ENCODE peak calls at places on chromosomes 16 and 17, in six cellular contexts. B is H9, H is mesenchymal stem cell, J is IMR-90, Y is trophoblast cell, L is H1. M is an unnamed sample.

GRCh38 chr16:1789643-1790045 is 3.9 kb downstream of the IGFALS start:
- DNase-seq in B (no peak), H (no peak), J (no peak), Y (no peak), L (no peak), M (no peak)

GRCh38 chr17:49932131-49932723 is 36.8 kb upstream of the DLX4 start:
- DNase-seq in B (no peak), H (no peak), J (no peak), Y (no peak), L (no peak), M (no peak)

GRCh38 chr17:17783121-17783824 is 53.5 kb downstream of the SREBF1 start:
- DNase-seq in B (peak), H (peak), J (no peak), Y (peak), L (peak), M (peak)

GRCh38 chr16:10971560-10971961 is 27.2 kb downstream of the CLEC16A start:
- DNase-seq in B (peak), H (peak), J (peak), Y (peak), L (no peak), M (peak)

GRCh38 chr16:86099326-86099725 is 200.4 kb downstream of the IRF8 start:
- DNase-seq in B (no peak), H (no peak), J (no peak), Y (no peak), L (no peak), M (no peak)

GRCh38 chr17:61017317-61018001 is 339.8 kb downstream of the BCAS3 start:
- DNase-seq in B (no peak), H (no peak), J (no peak), Y (no peak), L (no peak), M (no peak)

GRCh38 chr17:77163001-77163400 is 22.2 kb downstream of the SEC14L1 start:
- DNase-seq in B (no peak), H (no peak), J (peak), Y (no peak), L (no peak), M (no peak)

GRCh38 chr16:69105501-69106361 is at the start of gene HAS3:
- DNase-seq in B (peak), H (peak), J (peak), Y (peak), L (peak), M (peak)

GRCh38 chr16:30724641-30725464 is 23.4 kb upstream of the PHKG2 start:
- DNase-seq in B (no peak), H (no peak), J (no peak), Y (peak), L (no peak), M (no peak)

GRCh38 chr17:73592531-73592961 is 51.7 kb downstream of the SDK2 start:
- DNase-seq in B (no peak), H (no peak), J (no peak), Y (no peak), L (no peak), M (no peak)

GRCh38 chr17:27473748-27474609 is 17.7 kb downstream of the KSR1 start:
- DNase-seq in B (no peak), H (peak), J (no peak), Y (no peak), L (no peak), M (no peak)

GRCh38 chr16:57508084-57508425 is 21.8 kb upstream of the DOK4 start:
- DNase-seq in B (no peak), H (no peak), J (no peak), Y (no peak), L (no peak), M (no peak)

GRCh38 chr17:40554646-40555295 is 10.5 kb downstream of the CCR7 start:
- DNase-seq in B (peak), H (no peak), J (no peak), Y (no peak), L (no peak), M (no peak)

GRCh38 chr17:49071106-49071505 is 61.5 kb upstream of the B4GALNT2 start:
- DNase-seq in B (no peak), H (peak), J (peak), Y (no peak), L (no peak), M (no peak)

GRCh38 chr16:12087901-12088364 is 111.4 kb downstream of the SNX29 start:
- DNase-seq in B (no peak), H (no peak), J (no peak), Y (no peak), L (no peak), M (no peak)

GRCh38 chr16:23469814-23470213 is 16.8 kb upstream of the COG7 start:
- DNase-seq in B (no peak), H (no peak), J (peak), Y (no peak), L (no peak), M (no peak)

GRCh38 chr17:63998050-63998720 is at the start of gene PRR29:
- DNase-seq in B (peak), H (peak), J (peak), Y (peak), L (peak), M (peak)

GRCh38 chr17:21171309-21171922 is 42.5 kb downstream of the TMEM11 start:
- DNase-seq in B (no peak), H (no peak), J (no peak), Y (no peak), L (no peak), M (no peak)

GRCh38 chr16:89409161-89409711 is 81.1 kb downstream of the ANKRD11 start:
- DNase-seq in B (no peak), H (peak), J (peak), Y (peak), L (no peak), M (no peak)

GRCh38 chr16:24543949-24544348 is 4.6 kb downstream of the RBBP6 start:
- DNase-seq in B (no peak), H (no peak), J (no peak), Y (no peak), L (no peak), M (no peak)

GRCh38 chr17:49031965-49032928 is 35.1 kb downstream of the IGF2BP1 start:
- DNase-seq in B (peak), H (peak), J (peak), Y (peak), L (peak), M (peak)

GRCh38 chr16:1770328-1771071 is 843 bp downstream of the NME3 start:
- DNase-seq in B (peak), H (peak), J (peak), Y (peak), L (peak), M (peak)

GRCh38 chr16:89972244-89973234 is 24.0 kb downstream of the DEF8 start:
- DNase-seq in B (peak), H (peak), J (peak), Y (peak), L (peak), M (peak)

GRCh38 chr17:31202968-31203367 is 94.1 kb downstream of the OMG start:
- DNase-seq in B (no peak), H (no peak), J (peak), Y (no peak), L (no peak), M (no peak)

GRCh38 chr17:60134396-60135159 is 15.2 kb upstream of the CA4 start:
- DNase-seq in B (no peak), H (peak), J (peak), Y (no peak), L (peak), M (no peak)

GRCh38 chr17:60743812-60744211 is 66.2 kb downstream of the BCAS3 start:
- DNase-seq in B (no peak), H (no peak), J (peak), Y (peak), L (no peak), M (no peak)

GRCh38 chr17:5430413-5430999 is 8.4 kb downstream of the C1QBP start:
- DNase-seq in B (no peak), H (no peak), J (no peak), Y (peak), L (no peak), M (no peak)

GRCh38 chr17:47736501-47737211 is 3.6 kb downstream of the TBX21 start:
- DNase-seq in B (peak), H (no peak), J (no peak), Y (no peak), L (peak), M (no peak)

GRCh38 chr16:86575754-86576557 is 2.4 kb upstream of the FOXL1 start:
- DNase-seq in B (peak), H (peak), J (peak), Y (no peak), L (peak), M (peak)

GRCh38 chr17:67310406-67310805 is 56.0 kb downstream of the PSMD12 start:
- DNase-seq in B (no peak), H (no peak), J (no peak), Y (no peak), L (no peak), M (no peak)

GRCh38 chr17:67312265-67312664 is 54.1 kb downstream of the PSMD12 start:
- DNase-seq in B (no peak), H (no peak), J (no peak), Y (no peak), L (no peak), M (no peak)

GRCh38 chr17:67311551-67311950 is 54.8 kb downstream of the PSMD12 start:
- DNase-seq in B (no peak), H (no peak), J (no peak), Y (no peak), L (no peak), M (no peak)

GRCh38 chr17:67316776-67317175 is 49.6 kb downstream of the PSMD12 start:
- DNase-seq in B (no peak), H (no peak), J (no peak), Y (no peak), L (no peak), M (no peak)

DNA sequence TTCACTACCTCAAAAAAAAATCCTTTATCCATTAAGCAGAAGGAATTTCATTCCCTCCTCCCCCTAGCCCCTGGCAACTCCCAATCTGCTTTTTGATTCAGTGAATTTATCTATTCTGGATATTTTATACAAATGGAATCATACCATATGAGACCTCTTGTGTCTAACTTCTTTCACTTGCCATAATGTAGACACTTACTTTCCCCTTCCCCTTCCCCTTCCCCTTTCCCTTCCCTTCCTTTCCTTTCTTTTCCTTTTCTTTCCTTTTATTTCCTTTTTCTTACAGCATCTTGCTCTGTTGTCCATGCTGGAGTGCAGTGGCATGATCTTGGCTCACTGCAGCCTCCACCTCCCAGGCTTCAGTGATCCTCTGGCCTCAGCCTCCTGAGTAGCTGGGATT is 50.5 kb downstream of the PSMD12 start:
- DNase-seq in B (no peak), H (no peak), J (no peak), Y (no peak), L (no peak), M (no peak)
- H3K14ac ChIP-seq in B (no peak), H (no peak), J (no peak), Y (no peak), L (no peak), M (no peak)

GRCh38 chr17:36204724-36205500 is 6.0 kb upstream of the CCL4L2 start:
- DNase-seq in B (no peak), H (no peak), J (no peak), Y (no peak), L (peak), M (no peak)
- H2AFZ ChIP-seq in B (no peak), H (no peak), J (no peak), Y (no peak), L (no peak), M (no peak)

GRCh38 chr16:71590584-71590983 is 13.7 kb upstream of the TAT start:
- DNase-seq in B (no peak), H (no peak), J (no peak), Y (no peak), L (no peak), M (no peak)
- H3K14ac ChIP-seq in B (no peak), H (no peak), J (no peak), Y (no peak), L (no peak), M (no peak)

DNA sequence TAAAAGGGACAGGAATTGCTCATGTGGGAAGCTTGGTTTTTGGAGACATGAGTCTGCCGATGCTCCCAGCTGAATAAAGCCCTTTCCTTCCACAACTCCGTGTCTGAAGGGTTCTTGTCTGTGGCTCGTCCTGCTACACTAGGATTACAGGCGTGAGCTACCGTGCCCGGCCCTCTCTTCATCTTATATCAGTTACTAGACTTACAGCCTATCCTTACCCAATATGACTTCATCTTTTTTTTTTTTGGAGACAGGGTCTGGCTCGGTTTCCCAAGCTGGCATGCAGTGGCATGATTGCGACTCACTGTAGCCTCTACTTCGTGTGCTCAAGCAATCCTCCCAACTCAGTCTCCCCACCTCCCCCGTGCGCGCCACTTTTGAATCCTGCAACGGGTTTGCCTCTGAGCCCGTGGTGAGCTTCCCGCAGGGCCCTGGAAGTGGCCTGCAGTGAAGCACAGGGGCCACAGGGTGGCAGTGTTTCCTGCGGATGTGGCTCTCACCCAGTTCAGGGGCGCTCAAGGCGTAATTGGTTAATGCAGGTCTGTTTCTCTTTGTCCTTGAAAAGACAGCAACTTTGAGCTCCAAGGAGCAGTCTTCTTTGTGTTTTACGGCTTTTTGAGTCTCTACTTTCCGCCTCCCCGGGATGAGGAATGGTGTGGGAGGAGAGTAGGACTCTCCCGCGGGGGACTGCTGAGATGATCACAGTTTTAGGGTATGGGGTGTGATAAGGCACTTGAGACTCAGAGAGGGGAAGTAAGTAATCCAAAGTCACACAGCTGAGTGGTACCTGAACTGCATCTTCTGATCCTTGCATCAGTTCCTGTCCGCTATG is 22.7 kb upstream of the GPRC5B start:
- DNase-seq in B (peak), H (peak), J (peak), Y (peak), L (peak), M (peak)
- H2AFZ ChIP-seq in B (peak), H (peak), J (peak), Y (no peak), L (peak), M (peak)